ENCODE peak calls at places on chromosomes 7 and 10, in five cellular contexts. S, A, U, H and K are unnamed samples.

GRCh38 chr10:103859161-103860141 is 4.1 kb upstream of the SH3PXD2A start:
- DNase-seq in S (no peak), A (peak), U (no peak), H (no peak), K (peak)

GRCh38 chr7:45267262-45267661 is 109.7 kb downstream of the RAMP3 start:
- DNase-seq in S (no peak), A (no peak), U (no peak), H (no peak), K (no peak)

GRCh38 chr10:1153253-1153763 is 97.1 kb downstream of the WDR37 start:
- DNase-seq in S (no peak), A (no peak), U (no peak), H (no peak), K (no peak)

GRCh38 chr10:74887614-74888284 is 61.3 kb downstream of the KAT6B start:
- DNase-seq in S (no peak), A (no peak), U (no peak), H (no peak), K (no peak)

GRCh38 chr10:93357680-93358079 is 124.5 kb downstream of the MYOF start:
- DNase-seq in S (no peak), A (peak), U (no peak), H (no peak), K (no peak)

GRCh38 chr7:107045980-107046379 is 1.5 kb downstream of the PRKAR2B start:
- DNase-seq in S (no peak), A (no peak), U (no peak), H (no peak), K (no peak)

GRCh38 chr7:151342102-151342646 is 562 bp downstream of the NUB1 start:
- DNase-seq in S (no peak), A (no peak), U (no peak), H (no peak), K (no peak)

GRCh38 chr7:21869785-21870402 is 75.8 kb downstream of the CDCA7L start:
- DNase-seq in S (no peak), A (no peak), U (no peak), H (no peak), K (peak)

GRCh38 chr10:92342801-92343200 is 51.8 kb downstream of the MARCHF5 start:
- DNase-seq in S (no peak), A (no peak), U (no peak), H (no peak), K (peak)

GRCh38 chr7:132381742-132382472 is 194.4 kb downstream of the PLXNA4 start:
- DNase-seq in S (no peak), A (no peak), U (no peak), H (no peak), K (no peak)

GRCh38 chr7:73700581-73701134 is 17.3 kb downstream of the BUD23 start:
- DNase-seq in S (no peak), A (no peak), U (no peak), H (no peak), K (no peak)